ENCODE peak calls at places on chromosomes 16 and 17, in four cellular contexts. One of them, this sample, is unnamed.

GRCh38 chr17:1490643-1491405 is 1.7 kb downstream of the MYO1C start:
- DNase-seq in fibroblast of lung: peak; percentile 34
- DNase-seq in fibroblast of villous mesenchyme: peak; percentile 48
- DNase-seq in K562: peak; percentile 82
- DNase-seq in this sample: peak; percentile 72

GRCh38 chr17:36072431-36073121 is 8.5 kb downstream of the CCL18 start:
- DNase-seq in fibroblast of lung: peak; percentile 20
- DNase-seq in fibroblast of villous mesenchyme: peak; percentile 14
- DNase-seq in K562: peak; percentile 78
- DNase-seq in this sample: peak; percentile 81

GRCh38 chr16:85520853-85521736 is 92.0 kb upstream of the GSE1 start:
- DNase-seq in fibroblast of lung: no peak
- DNase-seq in fibroblast of villous mesenchyme: no peak
- DNase-seq in K562: no peak
- DNase-seq in this sample: no peak

GRCh38 chr17:47721725-47722124 is 11.3 kb upstream of the TBX21 start:
- DNase-seq in fibroblast of lung: no peak
- DNase-seq in fibroblast of villous mesenchyme: no peak
- DNase-seq in K562: no peak
- DNase-seq in this sample: no peak

GRCh38 chr16:24497405-24497804 is 42.0 kb upstream of the RBBP6 start:
- DNase-seq in fibroblast of lung: no peak
- DNase-seq in fibroblast of villous mesenchyme: peak; percentile 2
- DNase-seq in K562: no peak
- DNase-seq in this sample: no peak

GRCh38 chr17:34797724-34798123 is 163.5 kb downstream of the CCT6B start:
- DNase-seq in fibroblast of lung: peak; percentile 2
- DNase-seq in fibroblast of villous mesenchyme: peak; percentile 14
- DNase-seq in K562: peak; percentile 42
- DNase-seq in this sample: peak; percentile 19

GRCh38 chr16:53837421-53837820 is 133.5 kb downstream of the FTO start:
- DNase-seq in fibroblast of lung: peak; percentile 44
- DNase-seq in fibroblast of villous mesenchyme: no peak
- DNase-seq in K562: no peak
- DNase-seq in this sample: no peak

GRCh38 chr16:65808735-65809134 is 557.8 kb upstream of the CDH5 start:
- DNase-seq in fibroblast of lung: no peak
- DNase-seq in fibroblast of villous mesenchyme: no peak
- DNase-seq in K562: no peak
- DNase-seq in this sample: no peak

GRCh38 chr16:56980792-56981724 is 8.3 kb upstream of the NLRC5 start:
- DNase-seq in fibroblast of lung: no peak
- DNase-seq in fibroblast of villous mesenchyme: no peak
- DNase-seq in K562: no peak
- DNase-seq in this sample: peak; percentile 58

GRCh38 chr17:39943702-39944392 is 16.3 kb downstream of the LRRC3C start:
- DNase-seq in fibroblast of lung: no peak
- DNase-seq in fibroblast of villous mesenchyme: no peak
- DNase-seq in K562: no peak
- DNase-seq in this sample: no peak

GRCh38 chr16:66286527-66286926 is 80.0 kb upstream of the CDH5 start:
- DNase-seq in fibroblast of lung: no peak
- DNase-seq in fibroblast of villous mesenchyme: no peak
- DNase-seq in K562: no peak
- DNase-seq in this sample: no peak

GRCh38 chr16:27424772-27425498 is 23.0 kb downstream of the IL21R start:
- DNase-seq in fibroblast of lung: no peak
- DNase-seq in fibroblast of villous mesenchyme: no peak
- DNase-seq in K562: no peak
- DNase-seq in this sample: no peak

GRCh38 chr17:30443721-30444120 is 33.5 kb upstream of the GOSR1 start:
- DNase-seq in fibroblast of lung: no peak
- DNase-seq in fibroblast of villous mesenchyme: no peak
- DNase-seq in K562: no peak
- DNase-seq in this sample: no peak

GRCh38 chr16:57568173-57568678 is 25.8 kb downstream of the ADGRG5 start:
- DNase-seq in fibroblast of lung: no peak
- DNase-seq in fibroblast of villous mesenchyme: no peak
- DNase-seq in K562: no peak
- DNase-seq in this sample: no peak

GRCh38 chr17:66724581-66725341 is 110.2 kb upstream of the CACNG5 start:
- DNase-seq in fibroblast of lung: peak; percentile 88
- DNase-seq in fibroblast of villous mesenchyme: peak; percentile 68
- DNase-seq in K562: no peak
- DNase-seq in this sample: no peak

GRCh38 chr16:11424118-11424460 is 78.8 kb downstream of the RMI2 start:
- DNase-seq in fibroblast of lung: no peak
- DNase-seq in fibroblast of villous mesenchyme: no peak
- DNase-seq in K562: no peak
- DNase-seq in this sample: no peak

GRCh38 chr17:45745843-45746494 is 38.2 kb upstream of the CRHR1 start:
- DNase-seq in fibroblast of lung: no peak
- DNase-seq in fibroblast of villous mesenchyme: peak; percentile 10
- DNase-seq in K562: no peak
- DNase-seq in this sample: no peak

GRCh38 chr17:74241434-74241833 is 28.1 kb downstream of the TTYH2 start:
- DNase-seq in fibroblast of lung: no peak
- DNase-seq in fibroblast of villous mesenchyme: no peak
- DNase-seq in K562: no peak
- DNase-seq in this sample: no peak

GRCh38 chr17:5439446-5439764 is 450 bp upstream of the C1QBP start:
- DNase-seq in fibroblast of lung: no peak
- DNase-seq in fibroblast of villous mesenchyme: no peak
- DNase-seq in K562: no peak
- DNase-seq in this sample: no peak

GRCh38 chr17:43468746-43469544 is 14.8 kb upstream of the DHX8 start:
- DNase-seq in fibroblast of lung: peak; percentile 92
- DNase-seq in fibroblast of villous mesenchyme: peak; percentile 52
- DNase-seq in K562: no peak
- DNase-seq in this sample: no peak

GRCh38 chr16:15548482-15548891 is 94.5 kb downstream of the MARF1 start:
- DNase-seq in fibroblast of lung: no peak
- DNase-seq in fibroblast of villous mesenchyme: no peak
- DNase-seq in K562: no peak
- DNase-seq in this sample: no peak

GRCh38 chr17:1907818-1908698 is 78.3 kb downstream of the RPA1 start:
- DNase-seq in fibroblast of lung: peak; percentile 34
- DNase-seq in fibroblast of villous mesenchyme: peak; percentile 35
- DNase-seq in K562: no peak
- DNase-seq in this sample: peak; percentile 29

GRCh38 chr16:88023366-88023765 is 72.1 kb downstream of the BANP start:
- DNase-seq in fibroblast of lung: no peak
- DNase-seq in fibroblast of villous mesenchyme: no peak
- DNase-seq in K562: no peak
- DNase-seq in this sample: no peak

GRCh38 chr17:41211845-41212466 is 14.5 kb upstream of the KRTAP9-2 start:
- DNase-seq in fibroblast of lung: no peak
- DNase-seq in fibroblast of villous mesenchyme: peak; percentile 33
- DNase-seq in K562: no peak
- DNase-seq in this sample: no peak

GRCh38 chr17:19708431-19709175 is 7.8 kb downstream of the SLC47A2 start:
- DNase-seq in fibroblast of lung: no peak
- DNase-seq in fibroblast of villous mesenchyme: no peak
- DNase-seq in K562: no peak
- DNase-seq in this sample: no peak

GRCh38 chr16:794091-794842 is 5.8 kb downstream of the CHTF18 start:
- DNase-seq in fibroblast of lung: no peak
- DNase-seq in fibroblast of villous mesenchyme: no peak
- DNase-seq in K562: no peak
- DNase-seq in this sample: no peak

GRCh38 chr16:793414-793813 is 5.0 kb downstream of the CHTF18 start:
- DNase-seq in fibroblast of lung: no peak
- DNase-seq in fibroblast of villous mesenchyme: no peak
- DNase-seq in K562: no peak
- DNase-seq in this sample: no peak

GRCh38 chr16:795580-796229 is 4.8 kb downstream of the GNG13 start:
- DNase-seq in fibroblast of lung: no peak
- DNase-seq in fibroblast of villous mesenchyme: no peak
- DNase-seq in K562: no peak
- DNase-seq in this sample: no peak

GRCh38 chr16:796296-797119 is 4.0 kb downstream of the GNG13 start:
- DNase-seq in fibroblast of lung: no peak
- DNase-seq in fibroblast of villous mesenchyme: no peak
- DNase-seq in K562: no peak
- DNase-seq in this sample: no peak

DNA sequence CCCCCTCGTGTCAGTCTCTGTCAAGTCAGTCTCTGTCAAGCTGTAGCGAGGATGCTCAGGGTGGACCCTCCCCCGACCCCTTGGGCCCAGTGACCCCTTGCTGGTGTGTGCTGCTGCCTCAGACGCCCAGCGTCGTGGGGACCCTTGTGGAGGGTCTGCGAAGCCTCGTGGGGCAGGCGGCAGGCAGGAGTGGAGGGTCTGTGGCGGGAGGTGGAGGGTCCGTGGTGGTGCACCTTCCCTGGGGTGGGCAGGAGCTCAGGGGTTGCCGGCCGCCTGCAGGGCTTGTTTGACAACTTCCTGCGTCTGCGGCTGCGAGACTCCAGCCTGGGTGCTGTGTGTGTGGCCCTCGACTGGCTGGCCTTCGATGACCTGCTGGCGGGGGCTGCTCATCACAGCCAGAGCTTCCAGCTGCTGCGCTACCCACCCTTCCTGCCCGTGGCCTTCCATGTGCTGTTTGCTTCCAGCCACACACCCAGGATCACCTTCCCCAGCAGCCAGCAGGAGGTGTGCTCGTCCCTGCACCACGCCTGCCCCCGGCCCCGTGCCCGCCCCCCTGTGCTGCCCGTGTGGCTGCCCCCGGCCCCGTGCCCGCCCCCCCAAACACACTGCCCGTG is 5.6 kb downstream of the GNG13 start:
- DNase-seq in fibroblast of lung: no peak
- DNase-seq in fibroblast of villous mesenchyme: no peak
- DNase-seq in K562: no peak
- DNase-seq in this sample: no peak
- TF ChIP-seq CTCF in fibroblast of lung: no peak
- TF ChIP-seq CTCF in fibroblast of villous mesenchyme: no peak
- TF ChIP-seq CTCF in K562: no peak
- TF ChIP-seq CTCF in this sample: no peak

DNA sequence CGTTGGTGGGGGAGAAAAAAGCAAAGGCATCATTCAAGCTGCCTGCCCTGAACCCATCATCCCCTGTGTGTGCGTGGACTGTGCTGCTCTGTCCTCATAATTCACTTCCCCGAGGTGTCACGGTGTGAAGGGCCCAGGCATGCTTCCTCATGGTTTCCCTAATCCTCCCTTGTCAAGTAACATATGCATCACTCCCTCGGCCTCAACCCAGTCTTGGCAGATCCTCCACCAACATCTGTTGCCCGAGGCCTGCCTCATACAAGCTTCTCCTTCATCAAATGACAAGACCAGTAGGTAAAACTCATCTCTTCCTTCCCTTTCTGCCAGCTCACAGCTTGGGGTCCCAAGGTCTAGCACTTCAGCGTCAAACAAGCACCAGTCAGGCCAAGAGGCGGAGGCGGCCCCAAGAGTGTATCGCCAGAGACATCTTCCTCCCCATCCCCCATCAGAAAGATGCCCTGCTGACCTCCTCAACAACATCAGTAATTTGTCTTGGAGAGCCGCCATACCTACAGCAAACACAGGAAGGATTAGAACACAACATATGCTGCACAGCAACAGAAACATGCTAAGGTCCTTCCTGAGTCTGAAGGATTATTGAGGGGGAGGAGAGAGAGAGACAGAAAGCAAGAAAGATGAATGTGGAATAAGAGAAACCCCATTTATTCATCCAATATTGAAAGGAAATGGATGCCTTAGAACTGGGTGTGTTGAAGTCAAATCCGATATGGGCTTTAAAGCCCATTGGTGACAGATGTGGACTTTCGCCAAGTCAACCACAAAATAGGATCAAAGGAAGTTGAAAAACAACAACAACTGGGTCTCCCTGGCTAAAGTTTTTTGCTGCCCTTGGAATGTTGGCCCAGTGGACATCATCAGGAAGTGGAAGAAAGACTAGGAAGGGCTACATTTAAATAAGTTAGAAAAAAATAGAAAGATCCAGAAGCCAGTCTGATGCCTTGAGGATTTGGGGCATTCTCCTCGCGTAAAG is 38.4 kb downstream of the SOX9 start:
- DNase-seq in fibroblast of lung: peak; percentile 55
- DNase-seq in fibroblast of villous mesenchyme: no peak
- DNase-seq in K562: no peak
- DNase-seq in this sample: no peak
- H3K4me3 ChIP-seq in fibroblast of lung: no peak overlapping the region
- H3K4me3 ChIP-seq in fibroblast of villous mesenchyme: no peak overlapping the region
- H3K4me3 ChIP-seq in K562: no peak overlapping the region
- H3K4me3 ChIP-seq in this sample: no peak overlapping the region

DNA sequence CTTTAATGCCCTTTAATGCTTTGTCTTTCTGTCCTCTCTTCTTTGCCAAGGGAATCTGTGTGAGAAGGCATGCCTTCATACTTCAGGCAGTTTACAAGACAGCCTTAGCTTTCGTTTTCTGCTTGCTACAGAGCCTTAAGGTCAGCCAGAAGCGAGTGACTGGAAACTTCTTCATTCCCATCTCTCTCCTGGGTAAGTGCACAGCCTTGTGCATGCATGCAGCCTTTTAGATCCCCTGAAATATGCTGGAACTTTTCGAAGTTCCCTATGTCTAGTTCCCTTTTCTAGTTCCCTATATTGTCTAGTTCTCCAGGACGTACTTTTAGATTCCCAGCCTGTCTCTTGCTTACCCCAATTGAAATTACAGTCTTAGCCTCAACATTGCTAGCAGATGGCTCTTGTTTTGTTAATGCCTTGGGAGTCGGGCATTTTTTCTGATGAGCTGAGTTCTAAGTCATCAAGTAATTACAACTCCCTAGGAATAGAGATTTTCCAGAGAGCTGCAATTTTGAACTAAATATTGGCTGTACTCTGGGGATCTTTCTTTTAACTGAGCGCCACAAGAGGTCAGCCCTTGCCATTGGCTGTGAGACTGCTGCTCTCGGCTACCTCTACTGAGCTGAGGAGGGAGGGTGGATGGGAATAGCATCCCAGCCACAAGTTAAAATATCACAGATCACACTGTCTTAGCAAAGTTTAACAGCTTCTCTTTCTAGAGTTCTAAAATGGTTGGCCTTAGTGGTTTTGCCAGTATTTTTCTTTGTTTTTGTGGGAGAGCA is 22.7 kb upstream of the PPM1D start:
- DNase-seq in fibroblast of lung: peak; percentile 76
- DNase-seq in fibroblast of villous mesenchyme: peak; percentile 88
- DNase-seq in K562: peak; percentile 35
- DNase-seq in this sample: peak; percentile 51
- TF ChIP-seq CTCF in fibroblast of lung: peak; percentile 11
- TF ChIP-seq CTCF in fibroblast of villous mesenchyme: peak; percentile 11
- TF ChIP-seq CTCF in K562: peak; percentile 38
- TF ChIP-seq CTCF in this sample: no peak

DNA sequence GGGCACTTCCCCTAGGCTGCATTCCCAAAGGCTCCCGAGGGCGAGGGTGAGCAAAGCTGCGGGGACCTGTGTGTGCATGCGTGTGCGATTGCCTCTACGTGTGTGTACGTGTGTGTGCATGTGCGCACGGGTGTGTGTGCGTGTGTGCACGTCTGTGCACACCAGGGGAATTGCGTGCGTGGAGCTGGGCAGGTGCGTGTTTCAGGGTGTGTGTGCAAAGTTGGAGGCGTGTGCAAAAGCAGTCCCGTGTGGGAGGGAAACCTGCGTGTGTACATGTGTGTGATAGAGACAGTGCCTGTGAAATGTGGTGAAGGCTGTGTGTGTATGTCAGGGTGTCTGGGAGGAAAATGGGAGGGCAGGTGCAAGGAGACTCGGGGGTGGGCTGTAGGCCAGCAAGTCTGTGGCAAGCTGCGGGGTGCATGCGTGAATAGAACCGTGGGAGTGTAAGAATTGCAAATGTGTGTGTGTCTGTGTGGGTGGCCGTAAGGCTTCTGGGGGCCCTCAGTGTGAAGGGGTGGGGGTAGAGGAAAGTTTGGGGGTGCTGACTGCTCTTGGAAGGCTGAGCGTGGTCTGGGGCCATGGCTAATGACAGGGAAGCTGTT is 481 bp downstream of the SEC14L5 start:
- DNase-seq in fibroblast of lung: no peak
- DNase-seq in fibroblast of villous mesenchyme: no peak
- DNase-seq in K562: no peak
- DNase-seq in this sample: no peak
- H3K4me3 ChIP-seq in fibroblast of lung: peak overlapping the region; percentile 36
- H3K4me3 ChIP-seq in fibroblast of villous mesenchyme: peak overlapping the region; percentile 51
- H3K4me3 ChIP-seq in K562: peak overlapping the region; percentile 18
- H3K4me3 ChIP-seq in this sample: no peak overlapping the region

This sample was measured in GM12865.